ENCODE peak calls at places on chromosomes 16 and 17, in six cellular contexts. N is adipocyte, O is cardiac muscle cell, F is Peyer's patch, C is kidney, R is left ventricle myocardium inferior. G is an unnamed sample.
A peak's percentile ranks its signal among the peaks of the same experiment; 100 is the strongest.

GRCh38 chr17:2909164-2909852 is 113.1 kb downstream of the RAP1GAP2 start:
- DNase-seq in N (no peak), O (no peak), F (peak; percentile 70), R (no peak), C (peak; percentile 43), G (no peak)

GRCh38 chr16:83040174-83040573 is 413.4 kb downstream of the CDH13 start:
- DNase-seq in C (no peak), F (no peak), N (no peak), O (no peak), R (no peak), G (no peak)

GRCh38 chr17:4329838-4330237 is 36.6 kb downstream of the UBE2G1 start:
- DNase-seq in O (no peak), N (peak; percentile 57), C (no peak), R (no peak), F (no peak), G (no peak)

GRCh38 chr16:68921654-68922053 is 78.3 kb downstream of the TANGO6 start:
- DNase-seq in F (no peak), N (no peak), C (no peak), R (no peak), O (no peak), G (no peak)

GRCh38 chr17:62995377-62995885 is 29.4 kb downstream of the TANC2 start:
- DNase-seq in O (peak; percentile 40), F (no peak), C (no peak), R (no peak), N (peak; percentile 17), G (no peak)

GRCh38 chr16:68658258-68658973 is 13.3 kb downstream of the CDH3 start:
- DNase-seq in C (no peak), R (no peak), N (peak; percentile 70), O (peak; percentile 32), F (no peak), G (no peak)

GRCh38 chr17:68784431-68784830 is 170.8 kb downstream of the ABCA8 start:
- DNase-seq in O (no peak), R (no peak), C (no peak), F (no peak), N (no peak), G (no peak)

GRCh38 chr17:68509151-68510057 is 2.8 kb upstream of the PRKAR1A start:
- DNase-seq in N (no peak), F (no peak), R (peak; percentile 68), C (no peak), O (no peak), G (no peak)

GRCh38 chr17:65403129-65403528 is 158.3 kb downstream of the AXIN2 start:
- DNase-seq in F (no peak), N (no peak), O (no peak), C (no peak), R (no peak), G (no peak)

GRCh38 chr16:27839419-27839818 is 224.1 kb downstream of the GSG1L start:
- DNase-seq in C (no peak), N (no peak), F (no peak), O (no peak), R (no peak), G (no peak)

GRCh38 chr17:77404812-77405581 is 264.2 kb downstream of the SEC14L1 start:
- DNase-seq in O (no peak), C (no peak), R (peak; percentile 57), N (no peak), F (no peak), G (peak; percentile 64)

GRCh38 chr16:19532601-19533000 is 8.9 kb downstream of the CCP110 start:
- DNase-seq in C (no peak), O (no peak), R (no peak), F (no peak), N (no peak), G (no peak)

GRCh38 chr17:80262291-80262690 is 1.6 kb downstream of the RNF213 start:
- DNase-seq in O (no peak), C (no peak), R (no peak), N (no peak), F (no peak), G (no peak)

GRCh38 chr17:67602974-67603373 is 114.8 kb upstream of the NOL11 start:
- DNase-seq in F (no peak), N (peak; percentile 59), O (peak; percentile 65), R (no peak), C (no peak), G (no peak)

GRCh38 chr17:74360993-74361612 is 565 bp downstream of the BTBD17 start:
- DNase-seq in R (no peak), C (no peak), N (no peak), O (no peak), F (no peak), G (no peak)

GRCh38 chr16:29738514-29738913 is 7.3 kb downstream of the C16orf54 start:
- DNase-seq in R (no peak), F (no peak), O (no peak), C (no peak), N (no peak), G (peak; percentile 39)

GRCh38 chr17:40168262-40168832 is 8.9 kb upstream of the RAPGEFL1 start:
- DNase-seq in C (no peak), N (peak; percentile 87), O (peak; percentile 78), R (no peak), F (no peak), G (no peak)

GRCh38 chr16:75106351-75107274 is 10.0 kb downstream of the LDHD start:
- DNase-seq in R (no peak), N (no peak), O (no peak), C (no peak), F (no peak), G (no peak)

GRCh38 chr17:13419676-13420075 is 182.1 kb downstream of the HS3ST3A1 start:
- DNase-seq in R (no peak), N (no peak), F (no peak), C (no peak), O (no peak), G (no peak)

GRCh38 chr17:63497708-63498483 is 21.0 kb downstream of the ACE start:
- DNase-seq in O (peak; percentile 52), C (no peak), F (no peak), N (no peak), R (no peak), G (no peak)

GRCh38 chr17:45895304-45895968 is 1.1 kb downstream of the MAPT start:
- DNase-seq in C (no peak), O (peak; percentile 30), F (no peak), N (peak; percentile 46), R (peak; percentile 25), G (no peak)

GRCh38 chr16:2447920-2448583 is 11.9 kb upstream of the TEDC2 start:
- DNase-seq in O (no peak), F (no peak), R (no peak), N (no peak), C (no peak), G (no peak)

GRCh38 chr16:85313541-85314208 is 201.4 kb upstream of the CIBAR2 start:
- DNase-seq in N (peak; percentile 28), R (no peak), F (no peak), O (peak; percentile 39), C (no peak), G (no peak)

GRCh38 chr16:63008688-63009087 is 972.5 kb upstream of the CDH8 start:
- DNase-seq in O (no peak), C (no peak), F (no peak), R (no peak), N (no peak), G (no peak)

DNA sequence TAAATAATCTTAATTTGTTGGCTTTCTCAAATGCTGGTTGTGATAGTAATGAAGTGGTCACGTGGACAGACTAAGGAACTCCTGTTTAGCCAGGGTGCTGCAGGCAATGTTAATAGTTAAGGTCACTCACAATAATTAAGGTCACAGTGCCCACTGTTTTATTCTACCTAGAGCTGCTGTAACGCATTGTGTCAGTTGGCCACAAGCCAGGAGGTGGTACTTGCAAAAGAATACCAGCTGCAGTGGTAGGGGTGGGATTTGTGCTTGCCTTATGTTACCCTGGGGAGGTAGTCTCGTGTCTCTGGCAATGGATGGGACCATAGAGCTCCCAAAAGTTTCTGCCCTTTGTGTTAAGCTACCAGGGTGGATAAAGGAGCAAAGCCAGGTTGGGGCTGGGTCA is 969.1 kb upstream of the CDH8 start:
- DNase-seq in F (no peak), C (no peak), O (no peak), R (no peak), N (no peak), G (no peak)
- H3K9me3 ChIP-seq in F (no peaks in the 10 kb centered on the region), C (no peaks in the 10 kb centered on the region), O (no peaks in the 10 kb centered on the region), R (peaks cover 12% of the 10 kb centered on the region), N (peaks cover 8% of the 10 kb centered on the region), G (no peaks in the 10 kb centered on the region)

GRCh38 chr16:35194681-35195080 is 1735.3 kb downstream of the TP53TG3F start:
- DNase-seq in F (no peak), N (no peak), C (no peak), O (no peak), R (no peak), G (no peak)
- H3K9me3 ChIP-seq in F (no peaks in the 10 kb centered on the region), N (peaks cover 4% of the 10 kb centered on the region), C (no peaks in the 10 kb centered on the region), O (no peaks in the 10 kb centered on the region), R (no peaks in the 10 kb centered on the region), G (peaks cover 3% of the 10 kb centered on the region)

GRCh38 chr16:65773319-65773874 is 593.1 kb upstream of the CDH5 start:
- DNase-seq in R (no peak), N (no peak), C (no peak), F (no peak), O (peak; percentile 55), G (no peak)
- H3K9me3 ChIP-seq in R (peaks cover 28% of the 10 kb centered on the region), N (peaks cover 35% of the 10 kb centered on the region), C (no peaks in the 10 kb centered on the region), F (no peaks in the 10 kb centered on the region), O (no peaks in the 10 kb centered on the region), G (no peaks in the 10 kb centered on the region)

DNA sequence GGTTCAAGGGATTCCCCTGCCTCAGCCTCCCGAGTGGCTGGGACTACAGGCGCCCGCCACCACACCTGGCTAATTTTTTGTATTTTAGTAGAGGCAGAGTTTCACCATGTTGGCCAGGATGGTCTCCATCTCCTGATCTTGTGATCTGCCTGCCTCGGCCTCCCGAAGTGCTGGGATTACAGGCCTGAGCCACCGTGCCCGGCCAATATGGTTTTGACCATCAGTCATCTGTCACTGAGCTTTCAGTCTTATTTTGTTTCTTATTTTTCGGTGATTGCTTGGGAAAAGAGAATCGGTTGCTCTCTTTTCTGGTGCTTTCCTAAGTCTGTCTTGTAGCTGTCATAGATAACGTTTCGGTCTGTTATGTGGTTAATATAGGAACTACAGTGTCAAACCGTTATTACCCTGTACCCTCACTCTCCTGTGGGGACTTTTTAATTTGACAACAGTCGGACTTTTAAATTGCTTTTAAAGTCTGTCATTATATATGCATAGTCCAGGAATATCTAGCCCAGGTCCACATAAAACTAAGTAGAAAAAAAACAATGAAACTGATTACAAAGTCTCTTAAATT is 453.4 kb downstream of the KCNJ18 start:
- DNase-seq in R (no peak), O (no peak), N (no peak), F (no peak), C (peak; percentile 59), G (no peak)
- H3K9me3 ChIP-seq in R (no peaks in the 10 kb centered on the region), O (peaks cover 3% of the 10 kb centered on the region), N (no peaks in the 10 kb centered on the region), F (no peaks in the 10 kb centered on the region), C (no peaks in the 10 kb centered on the region), G (no peaks in the 10 kb centered on the region)

GRCh38 chr16:31785126-31785525 is 88.5 kb upstream of the ZNF267 start:
- DNase-seq in R (no peak), O (no peak), N (no peak), C (no peak), F (no peak), G (no peak)

GRCh38 chr16:31780342-31780741 is 93.3 kb upstream of the ZNF267 start:
- DNase-seq in N (no peak), O (no peak), C (no peak), R (no peak), F (no peak), G (no peak)
- H3K9me3 ChIP-seq in N (peaks cover 84% of the 10 kb centered on the region), O (no peaks in the 10 kb centered on the region), C (peaks cover 14% of the 10 kb centered on the region), R (peaks cover 100% of the 10 kb centered on the region), F (no peaks in the 10 kb centered on the region), G (peaks cover 19% of the 10 kb centered on the region)

DNA sequence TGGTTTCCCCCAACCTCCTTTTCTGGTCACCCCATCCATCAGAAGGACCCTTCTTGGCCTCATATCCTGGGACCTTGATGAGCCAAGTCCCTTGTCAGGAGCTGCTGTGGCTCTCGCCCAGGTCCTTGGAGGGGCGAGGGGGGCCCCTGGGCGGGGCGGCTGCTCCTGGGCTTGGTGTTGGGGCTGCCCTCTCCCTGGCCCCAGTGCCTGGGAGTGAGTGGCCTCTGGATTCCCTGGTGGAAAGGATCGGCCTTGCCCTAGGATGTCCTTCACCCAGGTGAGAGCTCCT is 6.2 kb upstream of the NOTUM start:
- DNase-seq in N (no peak), R (no peak), O (no peak), F (no peak), C (no peak), G (no peak)
- H3K9me3 ChIP-seq in N (no peaks in the 10 kb centered on the region), R (no peaks in the 10 kb centered on the region), O (no peaks in the 10 kb centered on the region), F (no peaks in the 10 kb centered on the region), C (no peaks in the 10 kb centered on the region), G (no peaks in the 10 kb centered on the region)

G was measured in T-helper 17 cell.